ENCODE peak calls at places on chromosome 6, in five cellular contexts. N is epithelial cell of esophagus, X is hypothalamus, P is NCI-H1105, W is pons. I is an unnamed sample.

GRCh38 chr6:134875367-134875766 is 74.5 kb downstream of the ALDH8A1 start:
- DNase-seq in N (peak), X (no peak), P (no peak), W (no peak), I (no peak)

GRCh38 chr6:85135376-85136094 is 314.3 kb upstream of the NT5E start:
- DNase-seq in N (no peak), X (no peak), P (no peak), W (no peak), I (peak)

GRCh38 chr6:166097914-166098522 is 69.6 kb downstream of the TBXT start:
- DNase-seq in N (peak), X (no peak), P (peak), W (peak), I (peak)

GRCh38 chr6:163387317-163387716 is 27.2 kb upstream of the QKI start:
- DNase-seq in N (peak), X (no peak), P (no peak), W (no peak), I (no peak)

GRCh38 chr6:3849681-3850450 is 693 bp downstream of the FAM50B start:
- DNase-seq in N (peak), X (no peak), P (no peak), W (no peak), I (peak)

GRCh38 chr6:46528956-46529750 is 37.9 kb upstream of the RCAN2 start:
- DNase-seq in N (no peak), X (no peak), P (no peak), W (no peak), I (peak)

GRCh38 chr6:147095316-147095715 is 108.9 kb upstream of the STXBP5 start:
- DNase-seq in N (no peak), X (no peak), P (no peak), W (no peak), I (peak)

GRCh38 chr6:18327621-18328548 is 59.3 kb upstream of the RNF144B start:
- DNase-seq in N (peak), X (no peak), P (peak), W (no peak), I (no peak)

GRCh38 chr6:8054276-8054675 is 9.9 kb downstream of the BLOC1S5 start:
- DNase-seq in N (peak), X (no peak), P (no peak), W (no peak), I (no peak)

GRCh38 chr6:116251568-116252384 is 2.1 kb downstream of the TSPYL4 start:
- DNase-seq in N (peak), X (no peak), P (no peak), W (no peak), I (no peak)

GRCh38 chr6:126718600-126719327 is 378.8 kb downstream of the CENPW start:
- DNase-seq in N (no peak), X (no peak), P (no peak), W (no peak), I (no peak)

GRCh38 chr6:141551318-141551717 is 581.4 kb upstream of the GJE1 start:
- DNase-seq in N (no peak), X (no peak), P (no peak), W (no peak), I (no peak)

GRCh38 chr6:83417880-83418663 is 12.8 kb downstream of the ME1 start:
- DNase-seq in N (peak), X (no peak), P (peak), W (peak), I (peak)

GRCh38 chr6:84137051-84137375 is 90.4 kb downstream of the CEP162 start:
- DNase-seq in N (peak), X (no peak), P (no peak), W (no peak), I (no peak)

GRCh38 chr6:79084693-79085092 is 6.6 kb upstream of the PHIP start:
- DNase-seq in N (no peak), X (no peak), P (no peak), W (no peak), I (no peak)

GRCh38 chr6:138464085-138464484 is 35.2 kb downstream of the NHSL1 start:
- DNase-seq in N (no peak), X (no peak), P (no peak), W (no peak), I (no peak)

GRCh38 chr6:21098744-21099143 is 494.8 kb upstream of the SOX4 start:
- DNase-seq in N (no peak), X (no peak), P (no peak), W (no peak), I (no peak)

GRCh38 chr6:30556714-30556963 is 350 bp upstream of the GNL1 start:
- DNase-seq in N (peak), X (no peak), P (peak), W (no peak), I (peak)

GRCh38 chr6:119040229-119040628 is 38.2 kb downstream of the FAM184A start:
- DNase-seq in N (no peak), X (no peak), P (no peak), W (no peak), I (peak)

GRCh38 chr6:121305957-121306607 is 28.2 kb downstream of the TBC1D32 start:
- DNase-seq in N (peak), X (no peak), P (peak), W (peak), I (peak)

GRCh38 chr6:157982297-157982579 is 575 bp downstream of the SYNJ2 start:
- DNase-seq in N (peak), X (no peak), P (no peak), W (peak), I (peak)

GRCh38 chr6:26272171-26272631 is 92.8 kb upstream of the BTN3A2 start:
- DNase-seq in N (peak), X (no peak), P (no peak), W (no peak), I (peak)

GRCh38 chr6:32133786-32134185 is 3.7 kb upstream of the FKBPL start:
- DNase-seq in N (no peak), X (no peak), P (no peak), W (no peak), I (no peak)

GRCh38 chr6:36280467-36280866 is 10.6 kb downstream of the PNPLA1 start:
- DNase-seq in N (no peak), X (no peak), P (no peak), W (no peak), I (no peak)

GRCh38 chr6:155349129-155349528 is 34.8 kb upstream of the TFB1M start:
- DNase-seq in N (no peak), X (no peak), P (no peak), W (no peak), I (peak)

GRCh38 chr6:55433446-55434130 is 106.3 kb downstream of the GFRAL start:
- DNase-seq in N (peak), X (no peak), P (no peak), W (no peak), I (peak)